ENCODE peak calls at places on chromosomes 2 and 18, in eight cellular contexts. B, N, F, O, Q, S, Y and J are unnamed samples.

GRCh38 chr18:73638709-73639108 is 508.9 kb downstream of the FBXO15 start:
- DNase-seq in N (no peak), B (no peak), S (no peak), Y (no peak), F (no peak), Q (no peak), O (no peak), J (no peak)

GRCh38 chr2:41414486-41415230 is 633.2 kb upstream of the PKDCC start:
- DNase-seq in F (no peak), B (peak), S (peak), O (peak), Y (no peak), N (no peak), Q (peak), J (no peak)

GRCh38 chr2:240879105-240879504 is 10.5 kb downstream of the AGXT start:
- DNase-seq in Y (no peak), B (no peak), O (no peak), F (no peak), S (no peak), N (peak), Q (no peak), J (no peak)

GRCh38 chr2:94984964-94985575 is 40.4 kb upstream of the MAL start:
- DNase-seq in N (peak), Q (no peak), Y (no peak), S (no peak), B (peak), F (no peak), O (peak), J (no peak)

GRCh38 chr18:9613550-9614400 is 584 bp downstream of the PPP4R1 start:
- DNase-seq in F (peak), Q (peak), S (peak), Y (peak), B (peak), N (peak), O (peak), J (peak)

GRCh38 chr2:240919161-240919781 is 13.1 kb downstream of the CROCC2 start:
- DNase-seq in O (peak), N (peak), F (peak), Y (peak), Q (no peak), S (no peak), B (no peak), J (no peak)

GRCh38 chr2:200809506-200810251 is 2.0 kb upstream of the BZW1 start:
- DNase-seq in N (no peak), O (no peak), Y (no peak), S (no peak), B (no peak), F (no peak), Q (no peak), J (no peak)

GRCh38 chr18:26702023-26702422 is 153.7 kb upstream of the KCTD1 start:
- DNase-seq in B (no peak), Y (no peak), Q (no peak), O (no peak), S (no peak), N (no peak), F (no peak), J (no peak)

GRCh38 chr2:232239956-232240681 is 138.4 kb upstream of the ALPP start:
- DNase-seq in F (no peak), Y (no peak), N (no peak), Q (no peak), O (no peak), B (no peak), S (no peak), J (no peak)

GRCh38 chr2:240640939-240641338 is 15.7 kb downstream of the GPR35 start:
- DNase-seq in Q (peak), N (no peak), Y (peak), F (peak), S (peak), B (peak), O (peak), J (no peak)

GRCh38 chr2:241209271-241209670 is 20.8 kb downstream of the ANO7 start:
- DNase-seq in F (no peak), B (no peak), Q (no peak), Y (no peak), S (no peak), O (no peak), N (no peak), J (no peak)

GRCh38 chr2:2850218-2850850 is 519.3 kb upstream of the MYT1L start:
- DNase-seq in O (no peak), B (no peak), Q (no peak), S (no peak), F (no peak), Y (no peak), N (no peak), J (no peak)

GRCh38 chr2:128472789-128473174 is 154.1 kb upstream of the HS6ST1 start:
- DNase-seq in O (peak), B (no peak), N (no peak), S (no peak), F (no peak), Q (peak), Y (no peak), J (no peak)

GRCh38 chr2:72150961-72151356 is 3.3 kb upstream of the CYP26B1 start:
- DNase-seq in B (no peak), N (no peak), Q (no peak), O (no peak), Y (peak), S (no peak), F (no peak), J (no peak)

GRCh38 chr18:8982416-8983183 is 119.9 kb upstream of the NDUFV2 start:
- DNase-seq in Q (peak), B (peak), F (peak), O (peak), S (no peak), N (no peak), Y (no peak), J (no peak)

GRCh38 chr2:220103596-220103995 is 476.2 kb downstream of the SLC4A3 start:
- DNase-seq in N (no peak), O (no peak), Q (no peak), Y (no peak), B (no peak), S (no peak), F (no peak), J (no peak)

GRCh38 chr18:47883771-47884413 is 46.6 kb downstream of the SMAD2 start:
- DNase-seq in Y (no peak), O (no peak), S (no peak), B (no peak), N (no peak), Q (no peak), F (peak), J (no peak)

GRCh38 chr2:101777337-101777736 is 79.8 kb downstream of the MAP4K4 start:
- DNase-seq in N (no peak), O (no peak), Q (no peak), Y (no peak), F (no peak), B (no peak), S (no peak), J (no peak)

GRCh38 chr18:41940506-41941215 is 14.4 kb upstream of the PIK3C3 start:
- DNase-seq in Q (peak), Y (no peak), N (no peak), O (peak), F (no peak), S (peak), B (peak), J (no peak)

GRCh38 chr18:54947115-54947514 is 12.1 kb downstream of the CCDC68 start:
- DNase-seq in Q (no peak), B (no peak), Y (no peak), F (peak), O (no peak), S (no peak), N (no peak), J (no peak)

GRCh38 chr18:59332986-59333385 is 14.5 kb upstream of the CPLX4 start:
- DNase-seq in S (no peak), F (no peak), Q (no peak), B (no peak), Y (no peak), O (no peak), N (no peak), J (no peak)

GRCh38 chr2:209495855-209496585 is 72.2 kb downstream of the MAP2 start:
- DNase-seq in Q (no peak), S (no peak), B (no peak), O (no peak), F (peak), Y (no peak), N (no peak), J (no peak)

GRCh38 chr2:28164280-28164801 is 228.3 kb upstream of the FOSL2 start:
- DNase-seq in F (peak), Y (no peak), S (no peak), B (no peak), Q (no peak), N (no peak), O (no peak), J (no peak)

GRCh38 chr2:82790277-82791021 is 1668.6 kb downstream of the SUCLG1 start:
- DNase-seq in B (no peak), S (no peak), Y (no peak), F (no peak), O (peak), N (no peak), Q (peak), J (no peak)

GRCh38 chr2:175612280-175612679 is 389.8 kb downstream of the LNPK start:
- DNase-seq in F (no peak), Q (no peak), N (no peak), Y (no peak), O (no peak), B (no peak), S (no peak), J (no peak)

GRCh38 chr18:71665131-71665530 is 879.0 kb downstream of the CBLN2 start:
- DNase-seq in Q (no peak), S (no peak), N (no peak), Y (no peak), B (peak), F (no peak), O (no peak), J (no peak)

GRCh38 chr2:60028819-60029218 is 524.6 kb downstream of the BCL11A start:
- DNase-seq in Q (no peak), B (peak), O (no peak), N (no peak), F (no peak), Y (no peak), S (no peak), J (no peak)

GRCh38 chr2:102736174-102736606 is 25.6 kb upstream of the TMEM182 start:
- DNase-seq in S (peak), N (no peak), O (no peak), Y (peak), F (peak), B (peak), Q (peak), J (no peak)

GRCh38 chr18:37537868-37538525 is 27.6 kb downstream of the CELF4 start:
- DNase-seq in Q (peak), O (peak), N (peak), Y (peak), F (peak), S (peak), B (peak), J (peak)

GRCh38 chr18:51196116-51196810 is 1.2 kb downstream of the MEX3C start:
- DNase-seq in N (peak), O (peak), S (no peak), Q (peak), Y (peak), B (no peak), F (peak), J (peak)

GRCh38 chr2:19649107-19649506 is 252.7 kb downstream of the TTC32 start:
- DNase-seq in S (no peak), Q (no peak), O (no peak), Y (no peak), N (no peak), B (no peak), F (no peak), J (no peak)

GRCh38 chr18:60693426-60693825 is 320.9 kb upstream of the MC4R start:
- DNase-seq in N (no peak), F (no peak), Y (no peak), Q (no peak), S (no peak), O (no peak), B (no peak), J (no peak)

GRCh38 chr2:178756843-178757242 is 50.4 kb downstream of the TTN start:
- DNase-seq in Q (no peak), F (no peak), N (no peak), S (no peak), O (no peak), B (no peak), Y (no peak), J (no peak)

GRCh38 chr2:120313695-120314615 is 32.0 kb upstream of the INHBB start:
- DNase-seq in B (no peak), F (peak), O (no peak), Q (no peak), S (no peak), N (peak), Y (no peak), J (no peak)

GRCh38 chr2:209472386-209472832 is 48.6 kb downstream of the MAP2 start:
- DNase-seq in O (no peak), S (no peak), F (no peak), N (no peak), Q (no peak), Y (no peak), B (no peak), J (no peak)

GRCh38 chr2:134232461-134232860 is 21.4 kb upstream of the MGAT5 start:
- DNase-seq in Y (no peak), F (no peak), Q (no peak), S (no peak), N (no peak), O (no peak), B (no peak), J (no peak)

GRCh38 chr2:236236559-236237450 is 27.4 kb downstream of the ASB18 start:
- DNase-seq in Y (no peak), S (no peak), B (peak), Q (peak), N (no peak), O (peak), F (no peak), J (no peak)

GRCh38 chr2:85794038-85794441 is 40.2 kb downstream of the ATOH8 start:
- DNase-seq in O (no peak), Q (no peak), B (no peak), N (no peak), S (no peak), F (no peak), Y (no peak), J (no peak)

GRCh38 chr2:67169417-67170140 is 227.6 kb upstream of the ETAA1 start:
- DNase-seq in S (no peak), B (peak), O (no peak), Y (no peak), N (no peak), Q (no peak), F (no peak), J (no peak)

GRCh38 chr2:239398536-239398935 is 2.3 kb downstream of the HDAC4 start:
- DNase-seq in S (peak), B (no peak), N (no peak), O (peak), Q (peak), Y (peak), F (no peak), J (no peak)
- H3K27ac ChIP-seq in S (no peak), B (no peak), N (no peak), O (peak), Q (no peak), Y (no peak), F (no peak), J (peak)

GRCh38 chr2:54635554-54636152 is 87.8 kb upstream of the EML6 start:
- DNase-seq in N (no peak), F (no peak), Y (no peak), Q (no peak), B (no peak), O (no peak), S (no peak), J (no peak)

GRCh38 chr2:54638774-54639187 is 84.7 kb upstream of the EML6 start:
- DNase-seq in S (no peak), B (no peak), Y (no peak), N (no peak), F (no peak), Q (no peak), O (no peak), J (no peak)

GRCh38 chr2:54639609-54640008 is 83.9 kb upstream of the EML6 start:
- DNase-seq in F (no peak), S (no peak), Q (no peak), O (no peak), N (no peak), Y (no peak), B (no peak), J (no peak)

GRCh38 chr2:54636425-54637139 is 86.9 kb upstream of the EML6 start:
- DNase-seq in Y (no peak), B (no peak), Q (no peak), N (no peak), S (no peak), F (peak), O (no peak), J (no peak)

DNA sequence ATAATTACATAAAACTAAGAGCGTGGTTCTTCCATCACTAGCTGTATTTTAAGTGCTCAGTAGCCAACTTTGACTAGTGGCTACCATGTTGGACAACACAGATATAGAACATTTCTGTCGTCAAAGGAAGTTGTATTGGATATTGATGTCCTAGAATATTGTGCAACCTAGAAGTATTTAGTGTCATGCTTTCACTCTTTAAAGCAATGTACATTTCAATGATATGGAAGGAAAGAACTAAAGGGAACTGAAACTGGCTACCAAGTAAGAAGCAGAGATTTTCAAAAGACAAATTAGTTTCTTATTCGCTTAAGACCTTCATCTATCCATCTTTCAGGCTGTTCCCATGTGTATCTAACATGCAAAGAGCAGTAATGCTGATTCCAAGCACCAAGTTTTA is 85.4 kb upstream of the EML6 start:
- DNase-seq in B (no peak), O (no peak), N (no peak), S (no peak), F (no peak), Q (no peak), Y (no peak), J (no peak)
- H3K27ac ChIP-seq in B (no peak), O (no peak), N (no peak), S (no peak), F (no peak), Q (no peak), Y (no peak), J (no peak)

GRCh38 chr2:84441505-84441904 is 17.6 kb downstream of the SUCLG1 start:
- DNase-seq in N (no peak), S (no peak), B (no peak), Q (no peak), Y (no peak), O (no peak), F (no peak), J (no peak)
- H3K27ac ChIP-seq in N (no peak), S (no peak), B (no peak), Q (peak), Y (no peak), O (no peak), F (no peak), J (no peak)

DNA sequence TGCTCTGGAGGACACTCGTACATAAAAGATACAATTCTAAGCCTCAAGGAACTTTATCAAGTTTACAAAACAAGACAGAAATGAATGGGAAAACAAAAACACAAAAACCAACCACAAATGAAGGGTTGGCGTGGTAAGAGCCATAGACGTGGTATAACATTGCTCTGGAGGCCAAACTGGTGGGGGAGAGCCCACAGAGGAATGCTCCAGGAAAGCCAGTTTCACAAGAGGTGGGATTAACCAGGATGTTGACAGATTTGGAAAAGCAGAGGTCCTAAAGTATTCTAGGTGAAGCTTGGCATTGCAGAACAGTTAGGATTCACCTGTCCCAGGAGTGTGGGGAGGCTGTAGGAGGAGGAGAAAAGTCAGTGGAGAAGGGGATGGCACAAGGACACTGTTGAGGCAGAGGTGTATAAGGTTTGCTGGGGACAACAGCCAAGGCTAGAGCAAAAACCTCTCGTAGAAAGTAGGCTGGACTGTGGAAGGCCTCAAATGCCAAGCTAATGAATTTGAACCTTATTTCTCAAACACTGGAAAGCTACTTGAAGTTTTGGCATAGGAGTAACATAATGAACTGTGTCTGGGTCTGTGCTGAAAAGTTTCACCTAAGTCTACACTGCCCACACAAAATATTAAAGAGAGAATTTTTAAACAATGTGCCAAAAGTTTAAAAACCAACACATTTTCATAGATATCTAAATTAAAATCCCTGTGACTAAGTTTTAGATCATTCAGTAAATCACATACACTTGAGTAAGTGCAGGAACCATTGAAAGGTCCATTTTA is 135.0 kb downstream of the THADA start:
- DNase-seq in Q (no peak), O (no peak), S (no peak), F (no peak), Y (no peak), N (no peak), B (no peak), J (no peak)
- H3K27ac ChIP-seq in Q (no peak), O (no peak), S (no peak), F (no peak), Y (peak), N (peak), B (no peak), J (no peak)

DNA sequence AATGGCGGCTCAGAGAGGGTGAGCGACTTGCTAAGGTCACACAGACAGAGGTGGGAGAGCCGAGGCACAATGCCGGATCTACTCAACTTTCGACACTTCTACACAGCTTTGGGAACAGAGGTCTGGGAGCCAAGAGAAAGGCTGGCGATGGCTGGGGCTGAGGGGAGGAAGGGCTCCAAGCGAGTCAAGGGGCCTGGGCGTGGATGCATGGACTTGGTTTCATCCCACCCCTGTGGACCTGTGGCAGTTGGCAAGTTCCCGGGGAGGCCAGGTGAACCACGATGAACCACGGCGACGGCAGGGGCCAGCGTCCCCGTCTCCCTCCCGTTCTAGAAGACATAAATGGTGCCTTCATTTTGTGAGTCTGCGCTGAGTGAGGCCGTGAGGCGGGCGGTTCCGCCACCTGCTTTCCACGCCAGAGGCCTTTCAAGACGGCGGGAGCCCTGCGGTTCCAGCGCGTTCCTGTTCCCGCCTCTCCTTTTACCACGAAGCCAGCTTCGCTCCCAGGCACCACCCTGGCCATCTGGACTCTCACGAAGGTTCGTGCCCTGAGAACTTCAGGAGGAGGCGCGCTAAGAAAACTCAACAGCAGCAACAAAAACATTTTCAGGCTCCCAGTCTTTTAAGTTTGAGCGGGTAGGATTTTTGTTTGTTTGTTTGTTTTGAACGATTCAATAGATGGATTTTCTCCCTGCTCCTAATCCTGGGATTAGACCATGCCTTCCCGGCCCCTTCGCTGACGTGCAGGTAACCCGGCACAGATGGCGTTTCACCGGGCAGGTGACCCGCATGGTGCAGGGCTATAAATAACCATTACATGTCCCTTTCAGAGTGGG is 46.6 kb downstream of the EDAR start:
- DNase-seq in F (no peak), B (no peak), Y (peak), S (no peak), N (no peak), Q (no peak), O (no peak), J (no peak)
- H3K27ac ChIP-seq in F (no peak), B (no peak), Y (no peak), S (no peak), N (no peak), Q (no peak), O (no peak), J (no peak)

DNA sequence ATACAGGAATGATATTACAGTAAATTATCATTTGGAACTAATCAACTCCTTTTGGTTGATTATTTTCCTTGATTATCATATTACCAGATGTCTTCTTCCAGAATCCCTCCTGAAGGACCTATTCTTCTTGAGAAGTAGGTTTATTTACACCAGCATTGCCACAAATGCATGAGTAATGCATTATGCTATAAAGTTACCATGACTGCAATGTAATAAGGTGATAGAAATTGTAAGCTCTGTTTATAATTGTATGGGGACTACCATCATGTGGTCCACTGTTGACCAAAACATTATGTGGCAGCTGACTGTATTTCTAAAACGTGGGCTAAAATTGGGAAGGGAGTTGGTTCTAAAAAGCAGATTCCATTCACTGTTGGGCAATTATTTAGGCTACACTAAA is 602.2 kb downstream of the NYAP2 start:
- DNase-seq in F (no peak), O (no peak), S (no peak), Q (no peak), Y (no peak), B (no peak), N (no peak), J (no peak)
- H3K27ac ChIP-seq in F (no peak), O (no peak), S (no peak), Q (no peak), Y (no peak), B (no peak), N (no peak), J (no peak)